ENCODE peak calls at places on chromosomes 7 and 10, in nine cellular contexts. One of them, this sample, is unnamed.

GRCh38 chr7:156795415-156795814 is 97.6 kb downstream of the LMBR1 start:
- DNase-seq in activated CD4-positive, alpha-beta T cell treated with anti-CD3 and anti-CD28 coated beads for 4 hours: no peak
- DNase-seq in stomach: no peak
- DNase-seq in KG1: no peak
- DNase-seq in activated gamma-delta T cell treated with Interleukin-2 at 50 U/mL for 16 hours: no peak
- DNase-seq in GM12865: no peak
- DNase-seq in brain pericyte: no peak
- DNase-seq in T-helper 2 cell treated with Interferon-gamma antibody and Interleukin-4, amounts not matched to agents 5 μg/mL and 100 μg/mL, for 36 hours: no peak
- DNase-seq in endothelial cell: no peak
- DNase-seq in this sample: no peak

GRCh38 chr7:118731854-118732253 is 507.4 kb downstream of the ANKRD7 start:
- DNase-seq in GM12865: peak; percentile 5
- DNase-seq in stomach: no peak
- DNase-seq in T-helper 2 cell treated with Interferon-gamma antibody and Interleukin-4, amounts not matched to agents 5 μg/mL and 100 μg/mL, for 36 hours: no peak
- DNase-seq in endothelial cell: no peak
- DNase-seq in activated gamma-delta T cell treated with Interleukin-2 at 50 U/mL for 16 hours: no peak
- DNase-seq in KG1: no peak
- DNase-seq in activated CD4-positive, alpha-beta T cell treated with anti-CD3 and anti-CD28 coated beads for 4 hours: no peak
- DNase-seq in brain pericyte: no peak
- DNase-seq in this sample: no peak

GRCh38 chr10:74047871-74048270 is 50.0 kb downstream of the VCL start:
- DNase-seq in activated gamma-delta T cell treated with Interleukin-2 at 50 U/mL for 16 hours: no peak
- DNase-seq in GM12865: no peak
- DNase-seq in brain pericyte: no peak
- DNase-seq in stomach: no peak
- DNase-seq in endothelial cell: no peak
- DNase-seq in KG1: no peak
- DNase-seq in T-helper 2 cell treated with Interferon-gamma antibody and Interleukin-4, amounts not matched to agents 5 μg/mL and 100 μg/mL, for 36 hours: no peak
- DNase-seq in activated CD4-positive, alpha-beta T cell treated with anti-CD3 and anti-CD28 coated beads for 4 hours: no peak
- DNase-seq in this sample: no peak

GRCh38 chr10:93464826-93465388 is 17.2 kb downstream of the MYOF start:
- DNase-seq in activated CD4-positive, alpha-beta T cell treated with anti-CD3 and anti-CD28 coated beads for 4 hours: no peak
- DNase-seq in activated gamma-delta T cell treated with Interleukin-2 at 50 U/mL for 16 hours: no peak
- DNase-seq in GM12865: no peak
- DNase-seq in T-helper 2 cell treated with Interferon-gamma antibody and Interleukin-4, amounts not matched to agents 5 μg/mL and 100 μg/mL, for 36 hours: no peak
- DNase-seq in endothelial cell: no peak
- DNase-seq in brain pericyte: no peak
- DNase-seq in KG1: no peak
- DNase-seq in stomach: no peak
- DNase-seq in this sample: no peak

GRCh38 chr7:47565841-47566240 is 16.1 kb downstream of the TNS3 start:
- DNase-seq in activated CD4-positive, alpha-beta T cell treated with anti-CD3 and anti-CD28 coated beads for 4 hours: no peak
- DNase-seq in KG1: no peak
- DNase-seq in activated gamma-delta T cell treated with Interleukin-2 at 50 U/mL for 16 hours: no peak
- DNase-seq in GM12865: no peak
- DNase-seq in brain pericyte: no peak
- DNase-seq in stomach: no peak
- DNase-seq in endothelial cell: no peak
- DNase-seq in T-helper 2 cell treated with Interferon-gamma antibody and Interleukin-4, amounts not matched to agents 5 μg/mL and 100 μg/mL, for 36 hours: no peak
- DNase-seq in this sample: no peak

GRCh38 chr7:38311329-38311937 is 38.0 kb upstream of the TARP start:
- DNase-seq in activated gamma-delta T cell treated with Interleukin-2 at 50 U/mL for 16 hours: no peak
- DNase-seq in brain pericyte: no peak
- DNase-seq in T-helper 2 cell treated with Interferon-gamma antibody and Interleukin-4, amounts not matched to agents 5 μg/mL and 100 μg/mL, for 36 hours: no peak
- DNase-seq in KG1: no peak
- DNase-seq in GM12865: no peak
- DNase-seq in stomach: no peak
- DNase-seq in activated CD4-positive, alpha-beta T cell treated with anti-CD3 and anti-CD28 coated beads for 4 hours: no peak
- DNase-seq in endothelial cell: no peak
- DNase-seq in this sample: no peak

GRCh38 chr10:74827045-74827441 is 643 bp downstream of the KAT6B start:
- DNase-seq in activated CD4-positive, alpha-beta T cell treated with anti-CD3 and anti-CD28 coated beads for 4 hours: no peak
- DNase-seq in GM12865: no peak
- DNase-seq in activated gamma-delta T cell treated with Interleukin-2 at 50 U/mL for 16 hours: no peak
- DNase-seq in brain pericyte: no peak
- DNase-seq in KG1: no peak
- DNase-seq in T-helper 2 cell treated with Interferon-gamma antibody and Interleukin-4, amounts not matched to agents 5 μg/mL and 100 μg/mL, for 36 hours: no peak
- DNase-seq in stomach: no peak
- DNase-seq in endothelial cell: no peak
- DNase-seq in this sample: no peak

GRCh38 chr10:110399163-110400094 is 94.7 kb upstream of the SMNDC1 start:
- DNase-seq in KG1: no peak
- DNase-seq in endothelial cell: no peak
- DNase-seq in activated gamma-delta T cell treated with Interleukin-2 at 50 U/mL for 16 hours: no peak
- DNase-seq in stomach: peak; percentile 62
- DNase-seq in brain pericyte: peak; percentile 55
- DNase-seq in GM12865: no peak
- DNase-seq in T-helper 2 cell treated with Interferon-gamma antibody and Interleukin-4, amounts not matched to agents 5 μg/mL and 100 μg/mL, for 36 hours: no peak
- DNase-seq in activated CD4-positive, alpha-beta T cell treated with anti-CD3 and anti-CD28 coated beads for 4 hours: no peak
- DNase-seq in this sample: no peak

GRCh38 chr7:17139081-17139480 is 159.4 kb upstream of the AHR start:
- DNase-seq in endothelial cell: no peak
- DNase-seq in activated CD4-positive, alpha-beta T cell treated with anti-CD3 and anti-CD28 coated beads for 4 hours: no peak
- DNase-seq in activated gamma-delta T cell treated with Interleukin-2 at 50 U/mL for 16 hours: no peak
- DNase-seq in brain pericyte: no peak
- DNase-seq in GM12865: no peak
- DNase-seq in T-helper 2 cell treated with Interferon-gamma antibody and Interleukin-4, amounts not matched to agents 5 μg/mL and 100 μg/mL, for 36 hours: no peak
- DNase-seq in KG1: no peak
- DNase-seq in stomach: no peak
- DNase-seq in this sample: no peak

GRCh38 chr7:140060788-140061606 is 1.8 kb downstream of the PARP12 start:
- DNase-seq in activated CD4-positive, alpha-beta T cell treated with anti-CD3 and anti-CD28 coated beads for 4 hours: no peak
- DNase-seq in endothelial cell: no peak
- DNase-seq in stomach: peak; percentile 43
- DNase-seq in GM12865: no peak
- DNase-seq in KG1: no peak
- DNase-seq in activated gamma-delta T cell treated with Interleukin-2 at 50 U/mL for 16 hours: no peak
- DNase-seq in brain pericyte: no peak
- DNase-seq in T-helper 2 cell treated with Interferon-gamma antibody and Interleukin-4, amounts not matched to agents 5 μg/mL and 100 μg/mL, for 36 hours: no peak
- DNase-seq in this sample: peak; percentile 48

GRCh38 chr7:3673524-3673923 is 372.5 kb downstream of the SDK1 start:
- DNase-seq in stomach: peak; percentile 59
- DNase-seq in GM12865: peak; percentile 6
- DNase-seq in brain pericyte: no peak
- DNase-seq in activated CD4-positive, alpha-beta T cell treated with anti-CD3 and anti-CD28 coated beads for 4 hours: peak; percentile 41
- DNase-seq in T-helper 2 cell treated with Interferon-gamma antibody and Interleukin-4, amounts not matched to agents 5 μg/mL and 100 μg/mL, for 36 hours: peak; percentile 15
- DNase-seq in activated gamma-delta T cell treated with Interleukin-2 at 50 U/mL for 16 hours: peak; percentile 33
- DNase-seq in KG1: no peak
- DNase-seq in endothelial cell: peak; percentile 75
- DNase-seq in this sample: no peak

GRCh38 chr10:62687230-62687748 is 117.2 kb upstream of the ADO start:
- DNase-seq in GM12865: no peak
- DNase-seq in KG1: no peak
- DNase-seq in stomach: no peak
- DNase-seq in activated gamma-delta T cell treated with Interleukin-2 at 50 U/mL for 16 hours: no peak
- DNase-seq in activated CD4-positive, alpha-beta T cell treated with anti-CD3 and anti-CD28 coated beads for 4 hours: no peak
- DNase-seq in T-helper 2 cell treated with Interferon-gamma antibody and Interleukin-4, amounts not matched to agents 5 μg/mL and 100 μg/mL, for 36 hours: no peak
- DNase-seq in endothelial cell: no peak
- DNase-seq in brain pericyte: no peak
- DNase-seq in this sample: no peak

GRCh38 chr7:5523052-5523711 is 99.5 kb upstream of the TNRC18 start:
- DNase-seq in brain pericyte: no peak
- DNase-seq in GM12865: peak; percentile 74
- DNase-seq in stomach: no peak
- DNase-seq in endothelial cell: no peak
- DNase-seq in T-helper 2 cell treated with Interferon-gamma antibody and Interleukin-4, amounts not matched to agents 5 μg/mL and 100 μg/mL, for 36 hours: no peak
- DNase-seq in activated gamma-delta T cell treated with Interleukin-2 at 50 U/mL for 16 hours: no peak
- DNase-seq in activated CD4-positive, alpha-beta T cell treated with anti-CD3 and anti-CD28 coated beads for 4 hours: peak; percentile 17
- DNase-seq in KG1: no peak
- DNase-seq in this sample: no peak

GRCh38 chr10:35887686-35888085 is 245.6 kb upstream of the FZD8 start:
- DNase-seq in activated CD4-positive, alpha-beta T cell treated with anti-CD3 and anti-CD28 coated beads for 4 hours: no peak
- DNase-seq in brain pericyte: no peak
- DNase-seq in T-helper 2 cell treated with Interferon-gamma antibody and Interleukin-4, amounts not matched to agents 5 μg/mL and 100 μg/mL, for 36 hours: no peak
- DNase-seq in activated gamma-delta T cell treated with Interleukin-2 at 50 U/mL for 16 hours: no peak
- DNase-seq in GM12865: no peak
- DNase-seq in KG1: no peak
- DNase-seq in endothelial cell: no peak
- DNase-seq in stomach: no peak
- DNase-seq in this sample: no peak

GRCh38 chr7:132336797-132337196 is 239.5 kb downstream of the PLXNA4 start:
- DNase-seq in T-helper 2 cell treated with Interferon-gamma antibody and Interleukin-4, amounts not matched to agents 5 μg/mL and 100 μg/mL, for 36 hours: no peak
- DNase-seq in stomach: no peak
- DNase-seq in activated CD4-positive, alpha-beta T cell treated with anti-CD3 and anti-CD28 coated beads for 4 hours: no peak
- DNase-seq in brain pericyte: no peak
- DNase-seq in endothelial cell: no peak
- DNase-seq in activated gamma-delta T cell treated with Interleukin-2 at 50 U/mL for 16 hours: no peak
- DNase-seq in GM12865: no peak
- DNase-seq in KG1: no peak
- DNase-seq in this sample: no peak

GRCh38 chr10:75283150-75284096 is 47.7 kb upstream of the COMTD1 start:
- DNase-seq in activated gamma-delta T cell treated with Interleukin-2 at 50 U/mL for 16 hours: no peak
- DNase-seq in stomach: no peak
- DNase-seq in GM12865: no peak
- DNase-seq in brain pericyte: no peak
- DNase-seq in T-helper 2 cell treated with Interferon-gamma antibody and Interleukin-4, amounts not matched to agents 5 μg/mL and 100 μg/mL, for 36 hours: no peak
- DNase-seq in activated CD4-positive, alpha-beta T cell treated with anti-CD3 and anti-CD28 coated beads for 4 hours: no peak
- DNase-seq in KG1: no peak
- DNase-seq in endothelial cell: no peak
- DNase-seq in this sample: no peak

GRCh38 chr10:89373916-89374711 is 3.7 kb upstream of the IFIT1B start:
- DNase-seq in brain pericyte: no peak
- DNase-seq in GM12865: no peak
- DNase-seq in endothelial cell: no peak
- DNase-seq in stomach: peak; percentile 91
- DNase-seq in T-helper 2 cell treated with Interferon-gamma antibody and Interleukin-4, amounts not matched to agents 5 μg/mL and 100 μg/mL, for 36 hours: no peak
- DNase-seq in KG1: no peak
- DNase-seq in activated CD4-positive, alpha-beta T cell treated with anti-CD3 and anti-CD28 coated beads for 4 hours: no peak
- DNase-seq in activated gamma-delta T cell treated with Interleukin-2 at 50 U/mL for 16 hours: no peak
- DNase-seq in this sample: peak; percentile 84

GRCh38 chr10:78684954-78685353 is 383.8 kb upstream of the ZMIZ1 start:
- DNase-seq in brain pericyte: no peak
- DNase-seq in stomach: no peak
- DNase-seq in endothelial cell: no peak
- DNase-seq in T-helper 2 cell treated with Interferon-gamma antibody and Interleukin-4, amounts not matched to agents 5 μg/mL and 100 μg/mL, for 36 hours: no peak
- DNase-seq in activated gamma-delta T cell treated with Interleukin-2 at 50 U/mL for 16 hours: no peak
- DNase-seq in activated CD4-positive, alpha-beta T cell treated with anti-CD3 and anti-CD28 coated beads for 4 hours: no peak
- DNase-seq in GM12865: no peak
- DNase-seq in KG1: no peak
- DNase-seq in this sample: no peak

GRCh38 chr10:44973323-44974081 is 5.1 kb downstream of the DEPP1 start:
- DNase-seq in T-helper 2 cell treated with Interferon-gamma antibody and Interleukin-4, amounts not matched to agents 5 μg/mL and 100 μg/mL, for 36 hours: no peak
- DNase-seq in stomach: no peak
- DNase-seq in endothelial cell: no peak
- DNase-seq in activated gamma-delta T cell treated with Interleukin-2 at 50 U/mL for 16 hours: no peak
- DNase-seq in brain pericyte: no peak
- DNase-seq in KG1: no peak
- DNase-seq in activated CD4-positive, alpha-beta T cell treated with anti-CD3 and anti-CD28 coated beads for 4 hours: no peak
- DNase-seq in GM12865: peak; percentile 77
- DNase-seq in this sample: peak; percentile 12

GRCh38 chr7:128899392-128899791 is 11.1 kb downstream of the KCP start:
- DNase-seq in activated CD4-positive, alpha-beta T cell treated with anti-CD3 and anti-CD28 coated beads for 4 hours: no peak
- DNase-seq in activated gamma-delta T cell treated with Interleukin-2 at 50 U/mL for 16 hours: no peak
- DNase-seq in KG1: no peak
- DNase-seq in GM12865: no peak
- DNase-seq in T-helper 2 cell treated with Interferon-gamma antibody and Interleukin-4, amounts not matched to agents 5 μg/mL and 100 μg/mL, for 36 hours: no peak
- DNase-seq in stomach: no peak
- DNase-seq in brain pericyte: no peak
- DNase-seq in endothelial cell: no peak
- DNase-seq in this sample: no peak

GRCh38 chr10:119233821-119234220 is 26.4 kb downstream of the GRK5 start:
- DNase-seq in T-helper 2 cell treated with Interferon-gamma antibody and Interleukin-4, amounts not matched to agents 5 μg/mL and 100 μg/mL, for 36 hours: no peak
- DNase-seq in KG1: no peak
- DNase-seq in endothelial cell: no peak
- DNase-seq in brain pericyte: peak; percentile 82
- DNase-seq in stomach: no peak
- DNase-seq in activated gamma-delta T cell treated with Interleukin-2 at 50 U/mL for 16 hours: no peak
- DNase-seq in activated CD4-positive, alpha-beta T cell treated with anti-CD3 and anti-CD28 coated beads for 4 hours: no peak
- DNase-seq in GM12865: no peak
- DNase-seq in this sample: no peak

GRCh38 chr7:32062150-32062549 is 8.1 kb downstream of the PDE1C start:
- DNase-seq in GM12865: peak; percentile 45
- DNase-seq in T-helper 2 cell treated with Interferon-gamma antibody and Interleukin-4, amounts not matched to agents 5 μg/mL and 100 μg/mL, for 36 hours: no peak
- DNase-seq in endothelial cell: peak; percentile 83
- DNase-seq in brain pericyte: no peak
- DNase-seq in stomach: peak; percentile 66
- DNase-seq in KG1: no peak
- DNase-seq in activated CD4-positive, alpha-beta T cell treated with anti-CD3 and anti-CD28 coated beads for 4 hours: no peak
- DNase-seq in activated gamma-delta T cell treated with Interleukin-2 at 50 U/mL for 16 hours: no peak
- DNase-seq in this sample: peak; percentile 27

GRCh38 chr7:40584667-40585433 is 450.0 kb downstream of the SUGCT start:
- DNase-seq in KG1: no peak
- DNase-seq in brain pericyte: no peak
- DNase-seq in activated gamma-delta T cell treated with Interleukin-2 at 50 U/mL for 16 hours: no peak
- DNase-seq in endothelial cell: no peak
- DNase-seq in T-helper 2 cell treated with Interferon-gamma antibody and Interleukin-4, amounts not matched to agents 5 μg/mL and 100 μg/mL, for 36 hours: no peak
- DNase-seq in GM12865: no peak
- DNase-seq in activated CD4-positive, alpha-beta T cell treated with anti-CD3 and anti-CD28 coated beads for 4 hours: no peak
- DNase-seq in stomach: no peak
- DNase-seq in this sample: no peak

GRCh38 chr7:47681241-47681810 is 99.4 kb upstream of the TNS3 start:
- DNase-seq in activated gamma-delta T cell treated with Interleukin-2 at 50 U/mL for 16 hours: no peak
- DNase-seq in KG1: no peak
- DNase-seq in activated CD4-positive, alpha-beta T cell treated with anti-CD3 and anti-CD28 coated beads for 4 hours: no peak
- DNase-seq in GM12865: no peak
- DNase-seq in endothelial cell: no peak
- DNase-seq in brain pericyte: no peak
- DNase-seq in stomach: no peak
- DNase-seq in T-helper 2 cell treated with Interferon-gamma antibody and Interleukin-4, amounts not matched to agents 5 μg/mL and 100 μg/mL, for 36 hours: no peak
- DNase-seq in this sample: no peak

GRCh38 chr10:6145979-6146432 is 56.7 kb upstream of the PFKFB3 start:
- DNase-seq in activated CD4-positive, alpha-beta T cell treated with anti-CD3 and anti-CD28 coated beads for 4 hours: no peak
- DNase-seq in activated gamma-delta T cell treated with Interleukin-2 at 50 U/mL for 16 hours: no peak
- DNase-seq in endothelial cell: no peak
- DNase-seq in GM12865: no peak
- DNase-seq in stomach: no peak
- DNase-seq in KG1: no peak
- DNase-seq in brain pericyte: no peak
- DNase-seq in T-helper 2 cell treated with Interferon-gamma antibody and Interleukin-4, amounts not matched to agents 5 μg/mL and 100 μg/mL, for 36 hours: no peak
- DNase-seq in this sample: no peak

GRCh38 chr10:118963341-118963740 is 66.2 kb upstream of the NANOS1 start:
- DNase-seq in KG1: no peak
- DNase-seq in brain pericyte: no peak
- DNase-seq in endothelial cell: no peak
- DNase-seq in T-helper 2 cell treated with Interferon-gamma antibody and Interleukin-4, amounts not matched to agents 5 μg/mL and 100 μg/mL, for 36 hours: no peak
- DNase-seq in activated CD4-positive, alpha-beta T cell treated with anti-CD3 and anti-CD28 coated beads for 4 hours: no peak
- DNase-seq in GM12865: no peak
- DNase-seq in stomach: no peak
- DNase-seq in activated gamma-delta T cell treated with Interleukin-2 at 50 U/mL for 16 hours: no peak
- DNase-seq in this sample: no peak

This sample was measured in tibial nerve.